ENCODE peak calls at places on chromosomes 1 and 21, in seven cellular contexts. One of them, this sample, is unnamed.

GRCh38 chr1:19289244-19289643 is 674 bp upstream of the AKR7A3 start:
- DNase-seq in lower lobe of right lung: no peak
- DNase-seq in effector memory CD4-positive, alpha-beta T cell: no peak
- DNase-seq in naive thymus-derived CD4-positive, alpha-beta T cell: no peak
- DNase-seq in K562: no peak
- DNase-seq in Peyer's patch: no peak
- DNase-seq in left ventricle myocardium inferior: no peak
- DNase-seq in this sample: no peak

GRCh38 chr21:32514275-32515055 is 70.9 kb downstream of the TCP10L start:
- DNase-seq in lower lobe of right lung: no peak
- DNase-seq in effector memory CD4-positive, alpha-beta T cell: no peak
- DNase-seq in naive thymus-derived CD4-positive, alpha-beta T cell: no peak
- DNase-seq in K562: no peak
- DNase-seq in Peyer's patch: no peak
- DNase-seq in left ventricle myocardium inferior: no peak
- DNase-seq in this sample: no peak

GRCh38 chr1:6580119-6580587 is 359 bp downstream of the ZBTB48 start:
- DNase-seq in lower lobe of right lung: no peak
- DNase-seq in effector memory CD4-positive, alpha-beta T cell: no peak
- DNase-seq in naive thymus-derived CD4-positive, alpha-beta T cell: no peak
- DNase-seq in K562: no peak
- DNase-seq in Peyer's patch: no peak
- DNase-seq in left ventricle myocardium inferior: no peak
- DNase-seq in this sample: no peak

GRCh38 chr1:3774503-3775247 is 2.1 kb downstream of the SMIM1 start:
- DNase-seq in lower lobe of right lung: no peak
- DNase-seq in effector memory CD4-positive, alpha-beta T cell: no peak
- DNase-seq in naive thymus-derived CD4-positive, alpha-beta T cell: no peak
- DNase-seq in K562: peak; percentile 40
- DNase-seq in Peyer's patch: no peak
- DNase-seq in left ventricle myocardium inferior: no peak
- DNase-seq in this sample: no peak

GRCh38 chr1:51553911-51554310 is 34.8 kb upstream of the EPS15 start:
- DNase-seq in lower lobe of right lung: no peak
- DNase-seq in effector memory CD4-positive, alpha-beta T cell: no peak
- DNase-seq in naive thymus-derived CD4-positive, alpha-beta T cell: no peak
- DNase-seq in K562: no peak
- DNase-seq in Peyer's patch: no peak
- DNase-seq in left ventricle myocardium inferior: no peak
- DNase-seq in this sample: no peak

GRCh38 chr21:14382486-14382834 is 486 bp downstream of the HSPA13 start:
- DNase-seq in lower lobe of right lung: no peak
- DNase-seq in effector memory CD4-positive, alpha-beta T cell: no peak
- DNase-seq in naive thymus-derived CD4-positive, alpha-beta T cell: no peak
- DNase-seq in K562: no peak
- DNase-seq in Peyer's patch: peak; percentile 32
- DNase-seq in left ventricle myocardium inferior: no peak
- DNase-seq in this sample: no peak

GRCh38 chr21:25862596-25862995 is 127.8 kb downstream of the GABPA start:
- DNase-seq in lower lobe of right lung: no peak
- DNase-seq in effector memory CD4-positive, alpha-beta T cell: no peak
- DNase-seq in naive thymus-derived CD4-positive, alpha-beta T cell: peak; percentile 22
- DNase-seq in K562: peak; percentile 52
- DNase-seq in Peyer's patch: no peak
- DNase-seq in left ventricle myocardium inferior: no peak
- DNase-seq in this sample: no peak

GRCh38 chr1:98049370-98050115 is 128.7 kb upstream of the DPYD start:
- DNase-seq in lower lobe of right lung: peak; percentile 42
- DNase-seq in effector memory CD4-positive, alpha-beta T cell: no peak
- DNase-seq in naive thymus-derived CD4-positive, alpha-beta T cell: no peak
- DNase-seq in K562: no peak
- DNase-seq in Peyer's patch: no peak
- DNase-seq in left ventricle myocardium inferior: no peak
- DNase-seq in this sample: no peak

GRCh38 chr1:47765742-47766485 is 231.3 kb downstream of the TRABD2B start:
- DNase-seq in lower lobe of right lung: no peak
- DNase-seq in effector memory CD4-positive, alpha-beta T cell: no peak
- DNase-seq in naive thymus-derived CD4-positive, alpha-beta T cell: no peak
- DNase-seq in K562: peak; percentile 23
- DNase-seq in Peyer's patch: no peak
- DNase-seq in left ventricle myocardium inferior: no peak
- DNase-seq in this sample: no peak

GRCh38 chr1:30041741-30042437 is 681.5 kb downstream of the MATN1 start:
- DNase-seq in lower lobe of right lung: no peak
- DNase-seq in effector memory CD4-positive, alpha-beta T cell: no peak
- DNase-seq in naive thymus-derived CD4-positive, alpha-beta T cell: no peak
- DNase-seq in K562: no peak
- DNase-seq in Peyer's patch: no peak
- DNase-seq in left ventricle myocardium inferior: no peak
- DNase-seq in this sample: no peak

DNA sequence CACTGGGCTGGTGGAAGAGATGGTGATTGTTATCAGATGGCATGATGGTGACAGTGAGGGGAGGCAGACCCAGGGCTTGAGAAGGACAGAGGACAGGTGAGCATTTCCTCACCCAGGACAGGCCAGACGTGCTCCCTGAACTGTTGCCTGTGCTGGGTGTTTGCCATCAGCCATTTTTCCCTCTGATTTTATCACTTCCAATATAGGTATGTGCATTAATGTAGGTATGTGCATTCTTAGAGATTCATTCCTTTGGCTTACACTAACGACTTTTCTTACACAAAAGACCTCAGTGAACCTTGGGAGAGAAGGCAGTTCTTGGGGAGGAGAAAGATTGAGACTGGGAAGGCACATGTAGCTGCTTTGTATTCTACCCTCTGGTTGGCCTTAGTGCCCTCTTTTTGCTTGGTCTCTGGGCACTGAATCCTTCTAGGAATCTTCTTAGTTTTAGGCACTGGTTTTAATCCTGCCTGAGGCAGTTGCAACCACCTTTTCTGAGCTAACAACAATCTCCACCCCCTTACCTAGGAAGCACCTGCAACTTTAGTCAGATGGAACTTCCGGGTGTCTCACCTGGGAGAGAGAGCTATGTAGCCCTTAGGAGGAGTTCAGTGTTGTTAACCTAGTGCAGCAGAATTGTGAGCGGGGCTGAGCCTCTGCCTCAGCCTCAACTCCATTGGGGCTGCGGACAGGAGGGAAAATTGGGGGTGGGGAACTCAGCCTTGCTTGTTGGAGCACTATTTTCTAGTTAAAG is 30.9 kb downstream of the C1orf116 start:
- DNase-seq in lower lobe of right lung: no peak
- DNase-seq in effector memory CD4-positive, alpha-beta T cell: no peak
- DNase-seq in naive thymus-derived CD4-positive, alpha-beta T cell: no peak
- DNase-seq in K562: no peak
- DNase-seq in Peyer's patch: no peak
- DNase-seq in left ventricle myocardium inferior: no peak
- DNase-seq in this sample: no peak
- H3K27ac ChIP-seq in lower lobe of right lung: peak overlapping the region; percentile 53
- H3K27ac ChIP-seq in effector memory CD4-positive, alpha-beta T cell: no peak overlapping the region
- H3K27ac ChIP-seq in naive thymus-derived CD4-positive, alpha-beta T cell: no peak overlapping the region
- H3K27ac ChIP-seq in K562: no peak overlapping the region
- H3K27ac ChIP-seq in Peyer's patch: peak overlapping the region; percentile 2
- H3K27ac ChIP-seq in left ventricle myocardium inferior: no peak overlapping the region
- H3K27ac ChIP-seq in this sample: no peak overlapping the region

GRCh38 chr1:27517907-27518718 is 28.1 kb upstream of the WASF2 start:
- DNase-seq in lower lobe of right lung: no peak
- DNase-seq in effector memory CD4-positive, alpha-beta T cell: no peak
- DNase-seq in naive thymus-derived CD4-positive, alpha-beta T cell: no peak
- DNase-seq in K562: peak; percentile 70
- DNase-seq in Peyer's patch: no peak
- DNase-seq in left ventricle myocardium inferior: no peak
- DNase-seq in this sample: no peak
- H3K4me3 ChIP-seq in lower lobe of right lung: no peak overlapping the region
- H3K4me3 ChIP-seq in effector memory CD4-positive, alpha-beta T cell: no peak overlapping the region
- H3K4me3 ChIP-seq in naive thymus-derived CD4-positive, alpha-beta T cell: no peak overlapping the region
- H3K4me3 ChIP-seq in K562: no peak overlapping the region
- H3K4me3 ChIP-seq in Peyer's patch: no peak overlapping the region
- H3K4me3 ChIP-seq in left ventricle myocardium inferior: no peak overlapping the region
- H3K4me3 ChIP-seq in this sample: no peak overlapping the region

GRCh38 chr1:22884806-22885559 is 87.7 kb downstream of the LACTBL1 start:
- DNase-seq in lower lobe of right lung: no peak
- DNase-seq in effector memory CD4-positive, alpha-beta T cell: no peak
- DNase-seq in naive thymus-derived CD4-positive, alpha-beta T cell: no peak
- DNase-seq in K562: no peak
- DNase-seq in Peyer's patch: peak; percentile 16
- DNase-seq in left ventricle myocardium inferior: no peak
- DNase-seq in this sample: no peak
- H3K27me3 ChIP-seq in lower lobe of right lung: no peaks in the 10 kb centered on the region
- H3K27me3 ChIP-seq in effector memory CD4-positive, alpha-beta T cell: no peaks in the 10 kb centered on the region
- H3K27me3 ChIP-seq in naive thymus-derived CD4-positive, alpha-beta T cell: no peaks in the 10 kb centered on the region
- H3K27me3 ChIP-seq in K562: peaks cover 68% of the 10 kb centered on the region
- H3K27me3 ChIP-seq in Peyer's patch: no peaks in the 10 kb centered on the region
- H3K27me3 ChIP-seq in left ventricle myocardium inferior: peaks cover 24% of the 10 kb centered on the region
- H3K27me3 ChIP-seq in this sample: no peaks in the 10 kb centered on the region

DNA sequence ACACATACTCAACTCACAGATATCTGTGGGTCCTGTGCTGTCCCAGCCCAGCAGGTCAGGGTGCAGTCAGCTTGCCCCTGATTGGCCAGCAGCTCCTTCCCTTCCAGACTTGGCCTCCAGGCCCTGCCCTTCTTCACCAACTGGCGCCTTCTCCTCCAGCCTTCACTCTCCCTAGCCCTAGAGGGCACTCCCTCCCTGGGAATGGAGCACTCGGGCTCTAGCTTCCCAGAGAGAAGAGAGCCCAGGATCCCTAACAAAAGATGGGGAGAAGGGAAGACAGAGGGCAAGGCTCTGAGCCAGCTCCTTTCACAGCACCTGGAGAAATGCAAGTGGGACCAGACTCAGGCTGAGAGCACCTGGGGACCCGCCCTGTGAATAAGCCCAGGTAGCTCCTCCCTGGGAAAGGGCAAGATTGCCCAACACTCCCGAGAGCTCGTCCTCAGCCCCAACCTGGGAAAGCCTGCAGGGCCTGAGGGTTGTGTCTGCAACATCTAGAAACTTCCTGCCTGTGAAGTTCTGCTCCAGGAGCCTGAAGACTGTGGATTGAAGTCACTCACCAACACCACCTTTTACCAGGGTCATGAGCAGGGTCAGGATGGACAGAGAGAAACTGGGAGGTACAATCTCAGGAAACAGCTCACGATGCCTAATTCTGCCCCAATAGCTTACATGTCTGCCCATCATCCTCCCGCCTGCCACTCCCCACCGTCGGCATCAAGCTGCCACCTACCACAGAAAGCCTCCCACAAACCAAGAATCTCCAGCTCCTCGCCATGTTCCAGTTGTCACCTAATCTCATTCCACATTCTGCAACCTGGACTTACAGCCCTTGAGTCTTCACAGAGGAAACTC is at the start of gene PGLYRP4:
- DNase-seq in lower lobe of right lung: no peak
- DNase-seq in effector memory CD4-positive, alpha-beta T cell: no peak
- DNase-seq in naive thymus-derived CD4-positive, alpha-beta T cell: no peak
- DNase-seq in K562: no peak
- DNase-seq in Peyer's patch: no peak
- DNase-seq in left ventricle myocardium inferior: no peak
- DNase-seq in this sample: no peak
- H3K27ac ChIP-seq in lower lobe of right lung: no peak within 1 kb of the TSS
- H3K27ac ChIP-seq in effector memory CD4-positive, alpha-beta T cell: no peak within 1 kb of the TSS
- H3K27ac ChIP-seq in naive thymus-derived CD4-positive, alpha-beta T cell: no peak within 1 kb of the TSS
- H3K27ac ChIP-seq in K562: no peak within 1 kb of the TSS
- H3K27ac ChIP-seq in Peyer's patch: no peak within 1 kb of the TSS
- H3K27ac ChIP-seq in left ventricle myocardium inferior: no peak within 1 kb of the TSS
- H3K27ac ChIP-seq in this sample: no peak within 1 kb of the TSS

DNA sequence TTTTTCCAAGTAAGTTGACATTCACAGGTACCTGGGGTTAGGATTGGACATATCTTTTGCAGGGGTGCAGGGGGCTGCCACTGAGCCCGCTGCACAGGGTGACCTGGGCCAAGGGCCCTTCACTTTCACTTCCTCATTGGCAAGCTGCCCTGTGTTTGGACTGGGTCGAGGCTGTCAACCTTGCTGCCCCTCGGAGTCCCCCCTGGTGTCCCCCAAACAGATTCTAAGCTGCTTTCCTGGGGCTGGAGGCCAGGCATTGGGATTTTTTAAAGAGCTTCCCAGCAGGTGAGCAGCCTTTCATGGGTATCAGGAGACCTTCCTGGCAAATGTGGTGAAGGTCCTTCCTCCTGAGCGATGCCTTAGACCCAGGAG is 7.9 kb upstream of the UMODL1 start:
- DNase-seq in lower lobe of right lung: peak; percentile 70
- DNase-seq in effector memory CD4-positive, alpha-beta T cell: no peak
- DNase-seq in naive thymus-derived CD4-positive, alpha-beta T cell: no peak
- DNase-seq in K562: no peak
- DNase-seq in Peyer's patch: peak; percentile 76
- DNase-seq in left ventricle myocardium inferior: no peak
- DNase-seq in this sample: no peak
- H3K4me3 ChIP-seq in lower lobe of right lung: peak overlapping the region; percentile 35
- H3K4me3 ChIP-seq in effector memory CD4-positive, alpha-beta T cell: peak overlapping the region; percentile 65
- H3K4me3 ChIP-seq in naive thymus-derived CD4-positive, alpha-beta T cell: peak overlapping the region; percentile 64
- H3K4me3 ChIP-seq in K562: no peak overlapping the region
- H3K4me3 ChIP-seq in Peyer's patch: peak overlapping the region; percentile 43
- H3K4me3 ChIP-seq in left ventricle myocardium inferior: no peak overlapping the region
- H3K4me3 ChIP-seq in this sample: peak overlapping the region; percentile 84

GRCh38 chr21:38768385-38769071 is 37.2 kb upstream of the ETS2 start:
- DNase-seq in lower lobe of right lung: no peak
- DNase-seq in effector memory CD4-positive, alpha-beta T cell: no peak
- DNase-seq in naive thymus-derived CD4-positive, alpha-beta T cell: peak; percentile 59
- DNase-seq in K562: peak; percentile 24
- DNase-seq in Peyer's patch: peak; percentile 22
- DNase-seq in left ventricle myocardium inferior: no peak
- DNase-seq in this sample: peak; percentile 15
- H3K27me3 ChIP-seq in lower lobe of right lung: no peaks in the 10 kb centered on the region
- H3K27me3 ChIP-seq in effector memory CD4-positive, alpha-beta T cell: no peaks in the 10 kb centered on the region
- H3K27me3 ChIP-seq in naive thymus-derived CD4-positive, alpha-beta T cell: no peaks in the 10 kb centered on the region
- H3K27me3 ChIP-seq in K562: peaks cover 48% of the 10 kb centered on the region
- H3K27me3 ChIP-seq in Peyer's patch: no peaks in the 10 kb centered on the region
- H3K27me3 ChIP-seq in left ventricle myocardium inferior: no peaks in the 10 kb centered on the region
- H3K27me3 ChIP-seq in this sample: no peaks in the 10 kb centered on the region

GRCh38 chr1:39173995-39174380 is 30.5 kb upstream of the MACF1 start:
- DNase-seq in lower lobe of right lung: no peak
- DNase-seq in effector memory CD4-positive, alpha-beta T cell: no peak
- DNase-seq in naive thymus-derived CD4-positive, alpha-beta T cell: no peak
- DNase-seq in K562: no peak
- DNase-seq in Peyer's patch: no peak
- DNase-seq in left ventricle myocardium inferior: no peak
- DNase-seq in this sample: no peak
- H3K27ac ChIP-seq in lower lobe of right lung: peak overlapping the region; percentile 42
- H3K27ac ChIP-seq in effector memory CD4-positive, alpha-beta T cell: no peak overlapping the region
- H3K27ac ChIP-seq in naive thymus-derived CD4-positive, alpha-beta T cell: no peak overlapping the region
- H3K27ac ChIP-seq in K562: peak overlapping the region; percentile 31
- H3K27ac ChIP-seq in Peyer's patch: no peak overlapping the region
- H3K27ac ChIP-seq in left ventricle myocardium inferior: peak overlapping the region; percentile 69
- H3K27ac ChIP-seq in this sample: no peak overlapping the region

DNA sequence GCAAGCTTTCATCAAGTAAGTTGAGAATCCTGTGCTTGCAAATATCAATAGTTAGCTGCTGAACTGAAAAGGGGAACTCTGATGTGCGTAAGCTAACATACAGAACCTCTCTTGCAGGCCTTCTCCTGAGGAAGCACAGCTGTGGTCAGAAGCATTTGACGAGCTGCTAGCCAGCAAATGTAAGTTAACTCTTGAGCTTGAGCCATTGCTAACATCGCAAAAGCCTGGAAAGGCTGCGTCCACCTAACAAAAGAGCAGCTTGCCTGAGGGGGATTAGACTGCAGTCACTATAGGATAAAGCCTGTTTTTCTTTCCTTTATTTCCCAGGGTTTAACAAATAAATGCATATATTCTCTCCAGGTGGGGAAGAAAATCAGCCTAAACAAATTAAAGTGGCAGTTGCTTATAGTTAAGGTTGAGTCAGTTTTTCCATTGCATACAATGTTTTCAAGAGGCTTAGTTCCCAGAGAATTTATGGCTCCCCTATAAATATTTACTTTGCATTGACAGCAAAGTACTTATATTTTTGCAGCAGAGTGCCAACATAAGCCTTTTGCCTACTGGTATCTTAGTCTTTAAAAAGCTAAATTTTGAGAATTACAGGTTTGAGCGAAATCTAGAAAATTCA is 1.5 kb downstream of the RGS2 start:
- DNase-seq in lower lobe of right lung: no peak
- DNase-seq in effector memory CD4-positive, alpha-beta T cell: no peak
- DNase-seq in naive thymus-derived CD4-positive, alpha-beta T cell: no peak
- DNase-seq in K562: no peak
- DNase-seq in Peyer's patch: peak; percentile 27
- DNase-seq in left ventricle myocardium inferior: peak; percentile 22
- DNase-seq in this sample: no peak
- H3K4me3 ChIP-seq in lower lobe of right lung: peak overlapping the region; percentile 67
- H3K4me3 ChIP-seq in effector memory CD4-positive, alpha-beta T cell: peak overlapping the region; percentile 94
- H3K4me3 ChIP-seq in naive thymus-derived CD4-positive, alpha-beta T cell: no peak overlapping the region
- H3K4me3 ChIP-seq in K562: no peak overlapping the region
- H3K4me3 ChIP-seq in Peyer's patch: no peak overlapping the region
- H3K4me3 ChIP-seq in left ventricle myocardium inferior: peak overlapping the region; percentile 80
- H3K4me3 ChIP-seq in this sample: no peak overlapping the region

This sample was measured in CD8-positive, alpha-beta memory T cell.